ENCODE peak calls at places on chromosome 20, in seven cellular contexts. G is cardiac fibroblast, Z is spleen, J is fibroblast of mammary gland, M is GM20000, K is ascending aorta, C is heart left ventricle. S is an unnamed sample.

GRCh38 chr20:3751664-3752385 is 15.7 kb downstream of the ADISSP start:
- DNase-seq in M (peak; percentile 82), G (peak; percentile 31), Z (no peak), C (peak; percentile 84), K (no peak), J (no peak), S (no peak)

GRCh38 chr20:3786126-3786484 is 435 bp downstream of the CENPB start:
- DNase-seq in J (peak; percentile 45), M (peak; percentile 73), C (peak; percentile 81), K (no peak), G (peak; percentile 67), Z (no peak), S (peak; percentile 76)

GRCh38 chr20:8647868-8648495 is 420.9 kb upstream of the PLCB4 start:
- DNase-seq in M (no peak), G (peak; percentile 80), J (peak; percentile 44), Z (no peak), C (no peak), K (no peak), S (peak; percentile 20)

GRCh38 chr20:10540636-10541493 is 105.8 kb downstream of the SLX4IP start:
- DNase-seq in K (no peak), Z (no peak), C (no peak), M (no peak), G (peak; percentile 87), J (peak; percentile 93), S (peak; percentile 28)

GRCh38 chr20:62805711-62806382 is 1.2 kb downstream of the OGFR start:
- DNase-seq in C (peak; percentile 83), G (no peak), M (no peak), Z (peak; percentile 91), K (no peak), J (peak; percentile 43), S (peak; percentile 52)

GRCh38 chr20:50267041-50267865 is 76.6 kb downstream of the CEBPB start:
- DNase-seq in J (peak; percentile 89), C (no peak), K (no peak), M (no peak), Z (no peak), G (peak; percentile 82), S (no peak)

GRCh38 chr20:30284533-30284932 is 972.9 kb upstream of the DEFB115 start:
- DNase-seq in K (no peak), C (no peak), M (no peak), J (no peak), Z (no peak), G (no peak), S (no peak)

GRCh38 chr20:11057624-11058023 is 383.8 kb upstream of the JAG1 start:
- DNase-seq in K (no peak), C (no peak), M (no peak), G (peak; percentile 24), J (peak; percentile 68), Z (no peak), S (no peak)

GRCh38 chr20:4455301-4455701 is 266.4 kb upstream of the PRND start:
- DNase-seq in G (no peak), J (no peak), C (no peak), Z (no peak), K (no peak), M (no peak), S (no peak)

GRCh38 chr20:8150591-8150990 is 18.5 kb downstream of the PLCB1 start:
- DNase-seq in M (no peak), Z (no peak), J (peak; percentile 11), G (peak; percentile 46), K (no peak), C (no peak), S (no peak)

GRCh38 chr20:10659651-10660601 is 13.9 kb downstream of the JAG1 start:
- DNase-seq in K (no peak), C (no peak), G (no peak), M (no peak), J (no peak), Z (no peak), S (no peak)

GRCh38 chr20:50701055-50701963 is 10.0 kb upstream of the RIPOR3 start:
- DNase-seq in Z (no peak), K (no peak), J (no peak), C (no peak), G (no peak), M (no peak), S (no peak)

GRCh38 chr20:50312682-50313187 is 122.1 kb downstream of the CEBPB start:
- DNase-seq in M (no peak), G (peak; percentile 94), J (peak; percentile 92), K (peak; percentile 61), C (peak; percentile 80), Z (no peak), S (no peak)

GRCh38 chr20:4091332-4092135 is 76.2 kb upstream of the RNF24 start:
- DNase-seq in Z (peak; percentile 83), G (peak; percentile 81), M (peak; percentile 65), J (peak; percentile 92), K (no peak), C (peak; percentile 80), S (peak; percentile 71)

GRCh38 chr20:44643596-44644383 is 7.7 kb downstream of the ADA start:
- DNase-seq in C (peak; percentile 85), K (peak; percentile 44), G (peak; percentile 93), J (peak; percentile 79), Z (peak; percentile 84), M (no peak), S (peak; percentile 59)

GRCh38 chr20:23047738-23048214 is 1.7 kb downstream of the THBD start:
- DNase-seq in J (no peak), M (no peak), C (peak; percentile 79), K (no peak), G (peak; percentile 21), Z (peak; percentile 89), S (no peak)

GRCh38 chr20:52054123-52054522 is 137.5 kb downstream of the ZFP64 start:
- DNase-seq in G (no peak), Z (peak; percentile 76), M (no peak), K (no peak), J (no peak), C (no peak), S (no peak)

GRCh38 chr20:25052255-25053206 is 5.4 kb downstream of the ACSS1 start:
- DNase-seq in C (no peak), Z (peak; percentile 79), K (no peak), M (peak; percentile 68), J (no peak), G (peak; percentile 91), S (no peak)

GRCh38 chr20:47964174-47964573 is 178.9 kb upstream of the SULF2 start:
- DNase-seq in M (no peak), Z (no peak), G (no peak), J (no peak), C (no peak), K (no peak), S (no peak)

GRCh38 chr20:40698744-40699143 is 9.7 kb upstream of the MAFB start:
- DNase-seq in M (no peak), C (no peak), Z (no peak), K (no peak), J (no peak), G (no peak), S (no peak)

GRCh38 chr20:62472343-62473199 is 3.2 kb downstream of the GATA5 start:
- DNase-seq in G (no peak), J (no peak), C (no peak), M (no peak), K (no peak), Z (no peak), S (no peak)

GRCh38 chr20:57439432-57439831 is 48.2 kb downstream of the RBM38 start:
- DNase-seq in G (no peak), K (peak; percentile 42), M (no peak), C (peak; percentile 81), J (no peak), Z (peak; percentile 78), S (no peak)
- TF ChIP-seq CTCF in G (no peak), K (no peak), M (no peak), C (no peak), J (no peak), Z (no peak), S (no peak)

GRCh38 chr20:31881945-31882344 is 11.5 kb downstream of the TTLL9 start:
- DNase-seq in Z (no peak), G (no peak), J (no peak), K (no peak), C (no peak), M (no peak), S (no peak)

GRCh38 chr20:31877684-31878083 is 7.2 kb downstream of the TTLL9 start:
- DNase-seq in J (no peak), M (no peak), Z (no peak), G (no peak), C (no peak), K (no peak), S (no peak)

GRCh38 chr20:31883829-31884228 is 13.4 kb downstream of the TTLL9 start:
- DNase-seq in K (no peak), Z (no peak), C (no peak), G (no peak), M (no peak), J (no peak), S (no peak)

GRCh38 chr20:31879143-31879987 is 8.9 kb downstream of the TTLL9 start:
- DNase-seq in K (peak; percentile 87), G (peak; percentile 97), J (peak; percentile 92), Z (peak; percentile 95), M (peak; percentile 90), C (peak; percentile 97), S (peak; percentile 96)
- TF ChIP-seq CTCF in K (no peak), G (no peak), J (no peak), Z (peak; percentile 29), M (no peak), C (no peak), S (no peak)

DNA sequence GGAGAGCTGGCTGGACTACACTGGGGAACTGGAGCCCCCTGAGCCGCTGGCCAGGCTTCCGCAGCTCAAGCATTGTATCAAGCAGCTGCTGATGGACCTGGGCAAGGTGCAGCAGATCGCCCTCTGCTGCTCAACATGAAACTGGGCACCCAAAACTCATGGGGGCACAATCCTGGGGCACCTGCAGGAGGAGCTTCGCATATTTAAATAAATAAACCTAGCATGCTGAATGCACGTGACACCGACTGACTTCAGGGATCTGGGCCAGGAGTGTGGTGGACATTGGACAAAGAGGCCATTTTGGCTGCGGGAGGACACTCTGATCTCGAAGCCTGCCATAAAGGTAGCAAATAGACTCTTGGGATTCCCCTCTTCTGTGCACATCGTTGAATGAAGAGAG is 6.8 kb downstream of the SCAND1 start:
- DNase-seq in K (no peak), G (peak; percentile 18), M (peak; percentile 20), Z (no peak), J (peak; percentile 33), C (no peak), S (peak; percentile 67)
- TF ChIP-seq CTCF in K (no peak), G (peak; percentile 37), M (peak; percentile 27), Z (peak; percentile 27), J (peak; percentile 25), C (peak; percentile 8), S (peak; percentile 69)

DNA sequence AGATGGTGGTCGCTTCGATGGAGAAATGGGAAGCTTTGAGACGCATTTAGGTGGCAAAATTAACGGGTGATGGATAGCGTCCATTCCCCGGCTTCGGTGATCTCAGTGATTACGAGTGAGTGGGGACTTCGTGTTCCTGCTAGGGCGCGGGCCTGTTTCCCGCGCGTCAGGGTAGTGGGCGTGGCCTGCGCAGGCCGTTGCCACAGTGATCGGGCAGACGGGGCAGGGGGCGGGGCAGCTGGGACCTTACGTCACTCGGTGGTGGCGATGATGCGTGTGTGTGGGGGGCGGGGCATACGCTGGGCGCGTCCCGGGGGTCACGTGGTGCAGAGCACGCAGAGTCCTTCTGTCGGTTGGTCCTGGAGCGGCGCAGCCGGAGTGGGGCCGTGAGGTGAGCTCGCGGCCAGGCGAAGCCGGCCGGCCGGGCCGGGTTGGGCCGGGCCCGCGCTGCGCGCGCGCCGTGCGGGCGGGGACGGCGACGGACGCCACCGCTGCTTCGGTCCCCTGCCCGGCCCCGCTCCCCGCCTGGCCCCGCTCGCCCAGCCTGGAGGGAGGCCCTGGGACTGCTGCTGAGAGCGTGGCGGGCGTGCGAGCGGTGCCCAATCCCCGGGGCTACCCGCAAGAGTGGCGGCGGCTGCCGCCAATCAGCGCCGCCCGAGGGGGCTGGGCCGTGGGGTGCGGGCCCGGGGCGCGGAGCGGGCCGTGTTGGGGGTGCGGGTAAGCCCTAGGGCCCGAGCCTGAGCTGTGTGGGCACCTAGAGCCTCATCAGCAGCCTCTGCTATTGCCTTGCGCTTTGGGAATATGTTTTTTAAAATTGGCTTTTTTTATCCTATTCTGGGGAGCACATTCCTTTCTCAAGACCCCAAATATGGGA is at the start of gene PHF20:
- DNase-seq in G (peak; percentile 99), J (peak; percentile 96), C (peak; percentile 100), K (peak; percentile 96), M (peak; percentile 97), Z (peak; percentile 99), S (peak; percentile 97)
- TF ChIP-seq CTCF in G (no peak), J (no peak), C (no peak), K (peak; percentile 60), M (no peak), Z (peak; percentile 56), S (no peak)

S was measured in NB4.